ENCODE peak calls at places on chromosomes 3 and 15, in nine cellular contexts. One of them, this sample, is unnamed.

GRCh38 chr15:53588773-53589172 is 170.7 kb downstream of the WDR72 start:
- DNase-seq in hypothalamus: no peak
- DNase-seq in activated T-helper 9 cell treated with anti-CD3 and anti-CD28 coated beads, Interleukin-2, amount 50 U/mL, for 16 hours: no peak
- DNase-seq in cardiac muscle cell: no peak
- DNase-seq in T-helper 9 cell: no peak
- DNase-seq in activated CD4-positive, alpha-beta T cell treated with anti-CD3 and anti-CD28 coated beads for 4 hours: no peak
- DNase-seq in NCI-H1092: no peak
- DNase-seq in LoVo: no peak
- DNase-seq in dorsolateral prefrontal cortex: no peak
- DNase-seq in this sample: no peak

GRCh38 chr3:115792206-115792955 is 169.1 kb downstream of the GAP43 start:
- DNase-seq in hypothalamus: no peak
- DNase-seq in activated T-helper 9 cell treated with anti-CD3 and anti-CD28 coated beads, Interleukin-2, amount 50 U/mL, for 16 hours: no peak
- DNase-seq in cardiac muscle cell: no peak
- DNase-seq in T-helper 9 cell: no peak
- DNase-seq in activated CD4-positive, alpha-beta T cell treated with anti-CD3 and anti-CD28 coated beads for 4 hours: no peak
- DNase-seq in NCI-H1092: no peak
- DNase-seq in LoVo: peak; percentile 65
- DNase-seq in dorsolateral prefrontal cortex: no peak
- DNase-seq in this sample: no peak

GRCh38 chr3:42300013-42300412 is 34.0 kb upstream of the CCK start:
- DNase-seq in hypothalamus: no peak
- DNase-seq in activated T-helper 9 cell treated with anti-CD3 and anti-CD28 coated beads, Interleukin-2, amount 50 U/mL, for 16 hours: no peak
- DNase-seq in cardiac muscle cell: peak; percentile 53
- DNase-seq in T-helper 9 cell: no peak
- DNase-seq in activated CD4-positive, alpha-beta T cell treated with anti-CD3 and anti-CD28 coated beads for 4 hours: no peak
- DNase-seq in NCI-H1092: no peak
- DNase-seq in LoVo: peak; percentile 50
- DNase-seq in dorsolateral prefrontal cortex: no peak
- DNase-seq in this sample: peak; percentile 49

GRCh38 chr15:52078876-52079700 is 33.5 kb downstream of the BCL2L10 start:
- DNase-seq in hypothalamus: no peak
- DNase-seq in activated T-helper 9 cell treated with anti-CD3 and anti-CD28 coated beads, Interleukin-2, amount 50 U/mL, for 16 hours: peak; percentile 68
- DNase-seq in cardiac muscle cell: peak; percentile 79
- DNase-seq in T-helper 9 cell: peak; percentile 89
- DNase-seq in activated CD4-positive, alpha-beta T cell treated with anti-CD3 and anti-CD28 coated beads for 4 hours: peak; percentile 92
- DNase-seq in NCI-H1092: peak; percentile 45
- DNase-seq in LoVo: peak; percentile 76
- DNase-seq in dorsolateral prefrontal cortex: peak; percentile 76
- DNase-seq in this sample: peak; percentile 70

GRCh38 chr3:123096126-123096525 is 29.3 kb downstream of the PDIA5 start:
- DNase-seq in hypothalamus: no peak
- DNase-seq in activated T-helper 9 cell treated with anti-CD3 and anti-CD28 coated beads, Interleukin-2, amount 50 U/mL, for 16 hours: no peak
- DNase-seq in cardiac muscle cell: no peak
- DNase-seq in T-helper 9 cell: no peak
- DNase-seq in activated CD4-positive, alpha-beta T cell treated with anti-CD3 and anti-CD28 coated beads for 4 hours: no peak
- DNase-seq in NCI-H1092: no peak
- DNase-seq in LoVo: no peak
- DNase-seq in dorsolateral prefrontal cortex: no peak
- DNase-seq in this sample: no peak

GRCh38 chr3:48305396-48305795 is 28.1 kb downstream of the SPINK8 start:
- DNase-seq in hypothalamus: no peak
- DNase-seq in activated T-helper 9 cell treated with anti-CD3 and anti-CD28 coated beads, Interleukin-2, amount 50 U/mL, for 16 hours: no peak
- DNase-seq in cardiac muscle cell: no peak
- DNase-seq in T-helper 9 cell: no peak
- DNase-seq in activated CD4-positive, alpha-beta T cell treated with anti-CD3 and anti-CD28 coated beads for 4 hours: no peak
- DNase-seq in NCI-H1092: no peak
- DNase-seq in LoVo: no peak
- DNase-seq in dorsolateral prefrontal cortex: no peak
- DNase-seq in this sample: no peak

GRCh38 chr3:57386307-57386706 is 93.8 kb upstream of the ASB14 start:
- DNase-seq in hypothalamus: no peak
- DNase-seq in activated T-helper 9 cell treated with anti-CD3 and anti-CD28 coated beads, Interleukin-2, amount 50 U/mL, for 16 hours: no peak
- DNase-seq in cardiac muscle cell: no peak
- DNase-seq in T-helper 9 cell: no peak
- DNase-seq in activated CD4-positive, alpha-beta T cell treated with anti-CD3 and anti-CD28 coated beads for 4 hours: no peak
- DNase-seq in NCI-H1092: no peak
- DNase-seq in LoVo: no peak
- DNase-seq in dorsolateral prefrontal cortex: no peak
- DNase-seq in this sample: no peak

GRCh38 chr3:38690185-38690584 is 40.7 kb upstream of the SCN5A start:
- DNase-seq in hypothalamus: no peak
- DNase-seq in activated T-helper 9 cell treated with anti-CD3 and anti-CD28 coated beads, Interleukin-2, amount 50 U/mL, for 16 hours: no peak
- DNase-seq in cardiac muscle cell: no peak
- DNase-seq in T-helper 9 cell: no peak
- DNase-seq in activated CD4-positive, alpha-beta T cell treated with anti-CD3 and anti-CD28 coated beads for 4 hours: no peak
- DNase-seq in NCI-H1092: no peak
- DNase-seq in LoVo: no peak
- DNase-seq in dorsolateral prefrontal cortex: no peak
- DNase-seq in this sample: no peak

GRCh38 chr3:45613781-45614180 is 19.2 kb downstream of the LIMD1 start:
- DNase-seq in hypothalamus: no peak
- DNase-seq in activated T-helper 9 cell treated with anti-CD3 and anti-CD28 coated beads, Interleukin-2, amount 50 U/mL, for 16 hours: no peak
- DNase-seq in cardiac muscle cell: no peak
- DNase-seq in T-helper 9 cell: no peak
- DNase-seq in activated CD4-positive, alpha-beta T cell treated with anti-CD3 and anti-CD28 coated beads for 4 hours: no peak
- DNase-seq in NCI-H1092: no peak
- DNase-seq in LoVo: no peak
- DNase-seq in dorsolateral prefrontal cortex: no peak
- DNase-seq in this sample: no peak

GRCh38 chr3:8987673-8988655 is 24.7 kb upstream of the RAD18 start:
- DNase-seq in hypothalamus: peak; percentile 28
- DNase-seq in activated T-helper 9 cell treated with anti-CD3 and anti-CD28 coated beads, Interleukin-2, amount 50 U/mL, for 16 hours: no peak
- DNase-seq in cardiac muscle cell: peak; percentile 74
- DNase-seq in T-helper 9 cell: peak; percentile 27
- DNase-seq in activated CD4-positive, alpha-beta T cell treated with anti-CD3 and anti-CD28 coated beads for 4 hours: peak; percentile 20
- DNase-seq in NCI-H1092: no peak
- DNase-seq in LoVo: no peak
- DNase-seq in dorsolateral prefrontal cortex: peak; percentile 81
- DNase-seq in this sample: peak; percentile 85

GRCh38 chr15:96849501-96849900 is 519.0 kb downstream of the NR2F2 start:
- DNase-seq in hypothalamus: no peak
- DNase-seq in activated T-helper 9 cell treated with anti-CD3 and anti-CD28 coated beads, Interleukin-2, amount 50 U/mL, for 16 hours: no peak
- DNase-seq in cardiac muscle cell: peak; percentile 47
- DNase-seq in T-helper 9 cell: no peak
- DNase-seq in activated CD4-positive, alpha-beta T cell treated with anti-CD3 and anti-CD28 coated beads for 4 hours: no peak
- DNase-seq in NCI-H1092: no peak
- DNase-seq in LoVo: no peak
- DNase-seq in dorsolateral prefrontal cortex: no peak
- DNase-seq in this sample: no peak

This sample was measured in Kasumi-1.